ENCODE peak calls at places on chromosomes 1 and 21, in six cellular contexts. Q is sigmoid colon, X is choroid plexus epithelial cell, V is Calu3, I is left cardiac atrium, R is ELR. F is an unnamed sample.

GRCh38 chr1:63987014-63987630 is 213.3 kb downstream of the ROR1 start:
- DNase-seq in Q (no peak), X (peak), V (no peak), I (no peak), R (peak), F (no peak)

GRCh38 chr1:29211086-29212030 is 19.4 kb downstream of the MECR start:
- DNase-seq in Q (no peak), X (no peak), V (no peak), I (no peak), R (no peak), F (no peak)

GRCh38 chr1:171506525-171507304 is 21.4 kb downstream of the PRRC2C start:
- DNase-seq in Q (no peak), X (peak), V (no peak), I (no peak), R (no peak), F (no peak)

GRCh38 chr1:100051893-100052292 is 80.8 kb downstream of the SASS6 start:
- DNase-seq in Q (no peak), X (no peak), V (no peak), I (no peak), R (no peak), F (no peak)

GRCh38 chr1:57788333-57788732 is 364.5 kb upstream of the DAB1 start:
- DNase-seq in Q (no peak), X (no peak), V (no peak), I (no peak), R (no peak), F (no peak)

GRCh38 chr1:177784394-177784793 is 185.5 kb downstream of the SEC16B start:
- DNase-seq in Q (no peak), X (no peak), V (no peak), I (no peak), R (no peak), F (no peak)

GRCh38 chr1:220300442-220301121 is 28.3 kb upstream of the RAB3GAP2 start:
- DNase-seq in Q (peak), X (peak), V (peak), I (peak), R (peak), F (peak)

GRCh38 chr21:19489930-19490329 is 1086.3 kb upstream of the TMPRSS15 start:
- DNase-seq in Q (no peak), X (no peak), V (no peak), I (no peak), R (no peak), F (no peak)

GRCh38 chr1:18955442-18956188 is 861 bp downstream of the IFFO2 start:
- DNase-seq in Q (no peak), X (peak), V (peak), I (peak), R (peak), F (no peak)

F was measured in heart right ventricle.